ENCODE peak calls at places on chromosomes 6 and 20, in eight cellular contexts. W is mesendoderm; X is foreskin fibroblast; L is activated CD4-positive, alpha-beta T cell treated with anti-CD3 and anti-CD28 coated beads, Interleukin-2, amount 50 U/mL, for 1 hour; Y is posterior vena cava; F is activated T-helper 1 cell treated with anti-CD3 and anti-CD28 coated beads, Interleukin-2, amount 50 U/mL, for 16 hours; B is stimulated activated CD8-positive, alpha-beta memory T cell treated with anti-CD3 and anti-CD28 coated beads, Interleukin-7, amount 100 ng/mL, for 24 hours; K is GM13977. U is an unnamed sample.

GRCh38 chr6:34179106-34179720 is 33.3 kb upstream of the GRM4 start:
- DNase-seq in B (no peak), X (no peak), F (no peak), L (no peak), K (no peak), W (no peak), Y (peak; percentile 75), U (no peak)

GRCh38 chr20:49835031-49835430 is 22.4 kb downstream of the SLC9A8 start:
- DNase-seq in L (no peak), B (no peak), K (no peak), Y (no peak), W (no peak), F (no peak), X (no peak), U (no peak)

GRCh38 chr20:35226775-35227681 is 538 bp downstream of the MMP24 start:
- DNase-seq in K (peak; percentile 55), L (peak; percentile 34), F (no peak), X (no peak), W (peak; percentile 66), Y (peak; percentile 85), B (peak; percentile 9), U (peak; percentile 12)

GRCh38 chr6:13451181-13451700 is 36.2 kb downstream of the GFOD1 start:
- DNase-seq in W (no peak), Y (no peak), X (no peak), F (no peak), B (no peak), K (no peak), L (no peak), U (no peak)

GRCh38 chr20:37348643-37349516 is 2.9 kb downstream of the SRC start:
- DNase-seq in W (no peak), L (no peak), X (no peak), B (no peak), F (no peak), K (no peak), Y (peak; percentile 53), U (no peak)

GRCh38 chr6:28269492-28269891 is 2.5 kb downstream of the ZSCAN26 start:
- DNase-seq in X (peak; percentile 75), L (no peak), Y (no peak), F (no peak), W (peak; percentile 9), B (no peak), K (no peak), U (no peak)

GRCh38 chr20:11379257-11380011 is 538.3 kb upstream of the BTBD3 start:
- DNase-seq in K (no peak), F (no peak), B (no peak), X (no peak), L (no peak), W (peak; percentile 95), Y (peak; percentile 70), U (no peak)

GRCh38 chr6:143337201-143337949 is 113.1 kb downstream of the ADAT2 start:
- DNase-seq in W (peak; percentile 84), K (no peak), F (peak; percentile 16), L (peak; percentile 30), Y (no peak), B (peak; percentile 35), X (no peak), U (peak; percentile 28)

GRCh38 chr6:127520061-127520460 is 926 bp upstream of the MTCL3 start:
- DNase-seq in F (no peak), B (no peak), Y (no peak), L (peak; percentile 6), K (no peak), X (no peak), W (peak; percentile 12), U (no peak)

GRCh38 chr20:42957014-42957694 is 232.6 kb downstream of the PTPRT start:
- DNase-seq in L (no peak), F (no peak), B (no peak), K (no peak), W (no peak), X (no peak), Y (no peak), U (no peak)

GRCh38 chr6:109662192-109662591 is 28.8 kb downstream of the AK9 start:
- DNase-seq in X (peak; percentile 16), B (no peak), K (no peak), L (no peak), F (no peak), W (no peak), Y (no peak), U (no peak)

GRCh38 chr6:14817068-14817467 is 428.8 kb upstream of the JARID2 start:
- DNase-seq in K (no peak), F (no peak), L (no peak), B (no peak), Y (no peak), X (no peak), W (no peak), U (no peak)

GRCh38 chr20:62911701-62912280 is 14.5 kb downstream of the DIDO1 start:
- DNase-seq in X (no peak), Y (no peak), K (no peak), B (no peak), F (no peak), L (no peak), W (no peak), U (no peak)

GRCh38 chr6:88785478-88785877 is 177.9 kb downstream of the RNGTT start:
- DNase-seq in F (no peak), K (no peak), Y (no peak), X (no peak), B (no peak), W (peak; percentile 4), L (no peak), U (no peak)